ENCODE peak calls at places on chromosome 2, in four cellular contexts. One of them, this sample, is unnamed.

GRCh38 chr2:14781148-14781547 is 148.6 kb downstream of the LRATD1 start:
- DNase-seq in SK-N-SH: no peak
- DNase-seq in WTC11: no peak
- DNase-seq in HepG2: no peak
- DNase-seq in this sample: no peak

GRCh38 chr2:127134833-127135830 is 28.2 kb upstream of the BIN1 start:
- DNase-seq in SK-N-SH: peak; percentile 47
- DNase-seq in WTC11: no peak
- DNase-seq in HepG2: no peak
- DNase-seq in this sample: no peak

GRCh38 chr2:161166538-161167409 is 6.5 kb downstream of the TANK start:
- DNase-seq in SK-N-SH: no peak
- DNase-seq in WTC11: no peak
- DNase-seq in HepG2: peak; percentile 74
- DNase-seq in this sample: no peak

GRCh38 chr2:32721376-32721775 is 93.5 kb downstream of the TTC27 start:
- DNase-seq in SK-N-SH: no peak
- DNase-seq in WTC11: no peak
- DNase-seq in HepG2: no peak
- DNase-seq in this sample: no peak

GRCh38 chr2:162072976-162073775 is 839 bp downstream of the DPP4 start:
- DNase-seq in SK-N-SH: peak; percentile 10
- DNase-seq in WTC11: peak; percentile 17
- DNase-seq in HepG2: no peak
- DNase-seq in this sample: no peak

GRCh38 chr2:178859760-178860159 is 52.5 kb upstream of the TTN start:
- DNase-seq in SK-N-SH: peak; percentile 7
- DNase-seq in WTC11: no peak
- DNase-seq in HepG2: no peak
- DNase-seq in this sample: no peak

GRCh38 chr2:10344105-10345066 is 41.7 kb downstream of the HPCAL1 start:
- DNase-seq in SK-N-SH: peak; percentile 93
- DNase-seq in WTC11: no peak
- DNase-seq in HepG2: no peak
- DNase-seq in this sample: no peak

GRCh38 chr2:44456946-44457345 is 95.2 kb downstream of the CAMKMT start:
- DNase-seq in SK-N-SH: no peak
- DNase-seq in WTC11: no peak
- DNase-seq in HepG2: no peak
- DNase-seq in this sample: no peak

GRCh38 chr2:19851116-19851515 is 50.7 kb downstream of the TTC32 start:
- DNase-seq in SK-N-SH: no peak
- DNase-seq in WTC11: peak; percentile 37
- DNase-seq in HepG2: no peak
- DNase-seq in this sample: no peak

GRCh38 chr2:12008425-12009061 is 262.1 kb downstream of the LPIN1 start:
- DNase-seq in SK-N-SH: no peak
- DNase-seq in WTC11: no peak
- DNase-seq in HepG2: no peak
- DNase-seq in this sample: no peak

GRCh38 chr2:187438459-187438858 is 9.6 kb downstream of the CALCRL start:
- DNase-seq in SK-N-SH: no peak
- DNase-seq in WTC11: no peak
- DNase-seq in HepG2: no peak
- DNase-seq in this sample: no peak

GRCh38 chr2:42663106-42663755 is 94.8 kb downstream of the MTA3 start:
- DNase-seq in SK-N-SH: peak; percentile 84
- DNase-seq in WTC11: peak; percentile 68
- DNase-seq in HepG2: peak; percentile 80
- DNase-seq in this sample: peak; percentile 46

GRCh38 chr2:109499549-109499948 is 114.2 kb downstream of the SEPTIN10 start:
- DNase-seq in SK-N-SH: peak; percentile 55
- DNase-seq in WTC11: no peak
- DNase-seq in HepG2: no peak
- DNase-seq in this sample: no peak

GRCh38 chr2:180980943-180981898 is 816 bp downstream of the UBE2E3 start:
- DNase-seq in SK-N-SH: no peak
- DNase-seq in WTC11: no peak
- DNase-seq in HepG2: no peak
- DNase-seq in this sample: peak; percentile 42

GRCh38 chr2:28716265-28716865 is 35.3 kb upstream of the PPP1CB start:
- DNase-seq in SK-N-SH: peak; percentile 67
- DNase-seq in WTC11: no peak
- DNase-seq in HepG2: peak; percentile 47
- DNase-seq in this sample: no peak

GRCh38 chr2:10310489-10310888 is 7.8 kb downstream of the HPCAL1 start:
- DNase-seq in SK-N-SH: no peak
- DNase-seq in WTC11: no peak
- DNase-seq in HepG2: no peak
- DNase-seq in this sample: no peak

GRCh38 chr2:100199421-100199820 is 57.0 kb upstream of the AFF3 start:
- DNase-seq in SK-N-SH: no peak
- DNase-seq in WTC11: no peak
- DNase-seq in HepG2: no peak
- DNase-seq in this sample: no peak

GRCh38 chr2:44333994-44334393 is 27.3 kb downstream of the PREPL start:
- DNase-seq in SK-N-SH: no peak
- DNase-seq in WTC11: no peak
- DNase-seq in HepG2: no peak
- DNase-seq in this sample: no peak

GRCh38 chr2:136025057-136025973 is 39.9 kb upstream of the DARS1 start:
- DNase-seq in SK-N-SH: peak; percentile 44
- DNase-seq in WTC11: peak; percentile 89
- DNase-seq in HepG2: no peak
- DNase-seq in this sample: peak; percentile 43

GRCh38 chr2:176656055-176656775 is 387.0 kb downstream of the MTX2 start:
- DNase-seq in SK-N-SH: no peak
- DNase-seq in WTC11: no peak
- DNase-seq in HepG2: no peak
- DNase-seq in this sample: no peak

GRCh38 chr2:28665041-28665704 is 86.5 kb upstream of the PPP1CB start:
- DNase-seq in SK-N-SH: peak; percentile 80
- DNase-seq in WTC11: no peak
- DNase-seq in HepG2: no peak
- DNase-seq in this sample: no peak

GRCh38 chr2:11342561-11343343 is 1.7 kb downstream of the ROCK2 start:
- DNase-seq in SK-N-SH: peak; percentile 36
- DNase-seq in WTC11: no peak
- DNase-seq in HepG2: peak; percentile 94
- DNase-seq in this sample: peak; percentile 60

GRCh38 chr2:121605820-121606733 is 43.2 kb downstream of the CLASP1 start:
- DNase-seq in SK-N-SH: peak; percentile 74
- DNase-seq in WTC11: no peak
- DNase-seq in HepG2: no peak
- DNase-seq in this sample: no peak

GRCh38 chr2:186749179-186749578 is 55.3 kb downstream of the FAM171B start:
- DNase-seq in SK-N-SH: no peak
- DNase-seq in WTC11: no peak
- DNase-seq in HepG2: no peak
- DNase-seq in this sample: no peak

GRCh38 chr2:190637331-190637734 is 11.6 kb upstream of the NAB1 start:
- DNase-seq in SK-N-SH: no peak
- DNase-seq in WTC11: no peak
- DNase-seq in HepG2: no peak
- DNase-seq in this sample: no peak

GRCh38 chr2:144515694-144516416 is 4.1 kb downstream of the ZEB2 start:
- DNase-seq in SK-N-SH: peak; percentile 76
- DNase-seq in WTC11: no peak
- DNase-seq in HepG2: no peak
- DNase-seq in this sample: peak; percentile 49

GRCh38 chr2:58157754-58158153 is 83.4 kb downstream of the FANCL start:
- DNase-seq in SK-N-SH: no peak
- DNase-seq in WTC11: no peak
- DNase-seq in HepG2: no peak
- DNase-seq in this sample: no peak

GRCh38 chr2:64391940-64392339 is 62.0 kb upstream of the LGALSL start:
- DNase-seq in SK-N-SH: no peak
- DNase-seq in WTC11: no peak
- DNase-seq in HepG2: peak; percentile 63
- DNase-seq in this sample: no peak

GRCh38 chr2:172215172-172215935 is 112.7 kb upstream of the DLX2 start:
- DNase-seq in SK-N-SH: no peak
- DNase-seq in WTC11: no peak
- DNase-seq in HepG2: no peak
- DNase-seq in this sample: no peak

GRCh38 chr2:122063716-122064115 is 308.3 kb downstream of the TSN start:
- DNase-seq in SK-N-SH: no peak
- DNase-seq in WTC11: no peak
- DNase-seq in HepG2: no peak
- DNase-seq in this sample: no peak

GRCh38 chr2:152075427-152076050 is 23.3 kb downstream of the CACNB4 start:
- DNase-seq in SK-N-SH: no peak
- DNase-seq in WTC11: no peak
- DNase-seq in HepG2: no peak
- DNase-seq in this sample: no peak

GRCh38 chr2:235461763-235462414 is 32.0 kb upstream of the AGAP1 start:
- DNase-seq in SK-N-SH: no peak
- DNase-seq in WTC11: no peak
- DNase-seq in HepG2: no peak
- DNase-seq in this sample: no peak

GRCh38 chr2:241560883-241561474 is 2.4 kb downstream of the BOK start:
- DNase-seq in SK-N-SH: peak; percentile 96
- DNase-seq in WTC11: no peak
- DNase-seq in HepG2: no peak
- DNase-seq in this sample: no peak
- TF ChIP-seq FOXJ3 in SK-N-SH: peak; percentile 79
- TF ChIP-seq FOXJ3 in WTC11: no peak
- TF ChIP-seq FOXJ3 in HepG2: no peak
- TF ChIP-seq FOXJ3 in this sample: no peak

DNA sequence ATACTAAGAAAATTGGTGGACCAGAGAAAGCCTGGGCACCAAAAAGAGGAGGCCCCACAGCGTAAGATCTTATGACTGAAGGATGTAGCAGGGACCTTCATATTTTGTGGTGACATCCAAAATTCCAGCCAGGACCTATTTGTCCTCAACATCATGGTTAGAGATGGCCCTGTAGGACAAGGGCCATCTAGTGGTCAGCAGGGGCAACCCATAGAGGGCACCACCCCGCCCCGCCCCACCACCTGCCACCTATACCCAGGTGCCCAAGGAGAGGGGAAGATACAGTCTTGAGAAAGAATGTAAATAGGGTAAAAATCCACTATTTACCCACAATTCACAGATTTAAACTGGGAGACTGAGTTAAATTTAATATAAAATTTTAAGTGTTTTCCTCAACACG is 59.6 kb upstream of the TMEM163 start:
- DNase-seq in SK-N-SH: peak; percentile 11
- DNase-seq in WTC11: peak; percentile 58
- DNase-seq in HepG2: peak; percentile 13
- DNase-seq in this sample: no peak
- TF ChIP-seq CTCF in SK-N-SH: peak; percentile 36
- TF ChIP-seq CTCF in WTC11: peak; percentile 44
- TF ChIP-seq CTCF in HepG2: peak; percentile 69
- TF ChIP-seq CTCF in this sample: peak; percentile 84

GRCh38 chr2:208929894-208930427 is 493.9 kb upstream of the MAP2 start:
- DNase-seq in SK-N-SH: no peak
- DNase-seq in WTC11: no peak
- DNase-seq in HepG2: no peak
- DNase-seq in this sample: no peak
- TF ChIP-seq FOXJ3 in SK-N-SH: no peak
- TF ChIP-seq FOXJ3 in WTC11: no peak
- TF ChIP-seq FOXJ3 in HepG2: no peak
- TF ChIP-seq FOXJ3 in this sample: no peak

GRCh38 chr2:132668986-132669853 is 785 bp downstream of the LYPD1 start:
- DNase-seq in SK-N-SH: peak; percentile 59
- DNase-seq in WTC11: peak; percentile 56
- DNase-seq in HepG2: no peak
- DNase-seq in this sample: no peak
- TF ChIP-seq CTCF in SK-N-SH: peak; percentile 30
- TF ChIP-seq CTCF in WTC11: no peak
- TF ChIP-seq CTCF in HepG2: no peak
- TF ChIP-seq CTCF in this sample: no peak

GRCh38 chr2:238562446-238562845 is 135.7 kb downstream of the ASB1 start:
- DNase-seq in SK-N-SH: no peak
- DNase-seq in WTC11: no peak
- DNase-seq in HepG2: no peak
- DNase-seq in this sample: no peak

GRCh38 chr2:238566001-238566645 is 139.4 kb downstream of the ASB1 start:
- DNase-seq in SK-N-SH: no peak
- DNase-seq in WTC11: no peak
- DNase-seq in HepG2: no peak
- DNase-seq in this sample: no peak

GRCh38 chr2:238567067-238567855 is 140.5 kb downstream of the ASB1 start:
- DNase-seq in SK-N-SH: no peak
- DNase-seq in WTC11: no peak
- DNase-seq in HepG2: no peak
- DNase-seq in this sample: no peak

GRCh38 chr2:238565031-238565430 is 138.3 kb downstream of the ASB1 start:
- DNase-seq in SK-N-SH: no peak
- DNase-seq in WTC11: no peak
- DNase-seq in HepG2: no peak
- DNase-seq in this sample: no peak

GRCh38 chr2:238564286-238564920 is 137.7 kb downstream of the ASB1 start:
- DNase-seq in SK-N-SH: no peak
- DNase-seq in WTC11: no peak
- DNase-seq in HepG2: no peak
- DNase-seq in this sample: no peak
- TF ChIP-seq FOXJ3 in SK-N-SH: no peak
- TF ChIP-seq FOXJ3 in WTC11: no peak
- TF ChIP-seq FOXJ3 in HepG2: no peak
- TF ChIP-seq FOXJ3 in this sample: no peak